ENCODE peak calls at places on chromosome 16, in four cellular contexts. C is esophagus squamous epithelium, L is GM12891, U is IMR-90. Z is an unnamed sample.

GRCh38 chr16:54334208-54334607 is 47.6 kb upstream of the IRX3 start:
- DNase-seq in L (no peak), C (no peak), U (no peak), Z (no peak)

GRCh38 chr16:58464047-58464915 is 35.7 kb upstream of the NDRG4 start:
- DNase-seq in U (no peak), C (no peak), L (peak; percentile 57), Z (no peak)

GRCh38 chr16:5615868-5616642 is 518.5 kb upstream of the EEF2KMT start:
- DNase-seq in C (no peak), L (peak; percentile 51), U (no peak), Z (peak; percentile 70)

GRCh38 chr16:1509307-1510221 is 16.4 kb downstream of the TELO2 start:
- DNase-seq in U (no peak), L (no peak), C (no peak), Z (no peak)

GRCh38 chr16:81515721-81516120 is 71.1 kb downstream of the CMIP start:
- DNase-seq in C (no peak), U (no peak), L (no peak), Z (no peak)

GRCh38 chr16:22103371-22103890 is 11.1 kb downstream of the VWA3A start:
- DNase-seq in C (no peak), L (no peak), U (no peak), Z (no peak)

GRCh38 chr16:789451-789850 is 1.0 kb downstream of the CHTF18 start:
- DNase-seq in U (no peak), L (no peak), C (no peak), Z (no peak)

GRCh38 chr16:65032397-65032796 is 89.5 kb downstream of the CDH11 start:
- DNase-seq in L (no peak), C (no peak), U (peak; percentile 62), Z (no peak)

GRCh38 chr16:70438325-70438982 is 446 bp downstream of the ST3GAL2 start:
- DNase-seq in U (no peak), C (no peak), L (no peak), Z (no peak)

GRCh38 chr16:55257971-55258613 is 65.9 kb upstream of the IRX6 start:
- DNase-seq in U (peak; percentile 26), L (peak; percentile 33), C (no peak), Z (peak; percentile 21)

GRCh38 chr16:49932943-49933342 is 77.0 kb upstream of the ZNF423 start:
- DNase-seq in L (no peak), C (no peak), U (peak; percentile 11), Z (no peak)

GRCh38 chr16:52203096-52203495 is 343.8 kb downstream of the TOX3 start:
- DNase-seq in L (no peak), U (no peak), C (no peak), Z (no peak)

GRCh38 chr16:67372664-67373063 is 20.6 kb downstream of the TPPP3 start:
- DNase-seq in C (no peak), U (peak; percentile 36), L (no peak), Z (no peak)

GRCh38 chr16:25258856-25259179 is 1.2 kb upstream of the ZKSCAN2 start:
- DNase-seq in U (no peak), C (no peak), L (no peak), Z (no peak)

GRCh38 chr16:4918790-4919210 is 18.1 kb downstream of the PPL start:
- DNase-seq in L (no peak), C (no peak), U (no peak), Z (no peak)

GRCh38 chr16:1102921-1103648 is 7.0 kb upstream of the C1QTNF8 start:
- DNase-seq in C (no peak), U (no peak), L (peak; percentile 95), Z (peak; percentile 83)

GRCh38 chr16:69386596-69386995 is 789 bp upstream of the TERF2 start:
- DNase-seq in L (no peak), C (no peak), U (peak; percentile 39), Z (no peak)

GRCh38 chr16:3767333-3767977 is 50.1 kb upstream of the TRAP1 start:
- DNase-seq in U (no peak), L (no peak), C (no peak), Z (no peak)

GRCh38 chr16:3769942-3770341 is 52.6 kb upstream of the TRAP1 start:
- DNase-seq in U (no peak), C (no peak), L (no peak), Z (no peak)

GRCh38 chr16:3771513-3771912 is 54.2 kb upstream of the TRAP1 start:
- DNase-seq in L (no peak), U (no peak), C (no peak), Z (no peak)

GRCh38 chr16:3770530-3770929 is 53.2 kb upstream of the TRAP1 start:
- DNase-seq in C (no peak), U (no peak), L (no peak), Z (no peak)

DNA sequence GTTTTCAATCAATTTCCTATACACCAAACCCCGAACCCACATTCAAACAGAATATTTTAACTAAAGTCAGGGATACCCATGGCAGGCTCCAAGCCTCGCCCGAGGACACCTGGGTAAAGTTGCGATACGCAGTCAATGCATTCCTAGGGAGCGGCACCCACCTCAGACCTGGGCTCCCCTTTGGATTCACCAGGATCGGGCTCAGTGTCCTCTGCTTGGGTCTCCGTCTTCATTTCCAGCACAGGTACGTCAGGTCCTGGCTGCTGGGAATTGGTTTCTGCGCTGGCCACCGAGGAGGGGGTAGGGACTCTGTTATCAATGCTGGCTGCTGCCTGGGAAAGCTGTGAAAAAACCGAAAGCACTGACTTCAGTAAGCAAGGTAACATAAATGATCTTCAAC is 51.7 kb upstream of the TRAP1 start:
- DNase-seq in U (no peak), C (no peak), L (no peak), Z (no peak)
- TF ChIP-seq POLR2A in U (no peak), C (no peak), L (no peak), Z (no peak)

DNA sequence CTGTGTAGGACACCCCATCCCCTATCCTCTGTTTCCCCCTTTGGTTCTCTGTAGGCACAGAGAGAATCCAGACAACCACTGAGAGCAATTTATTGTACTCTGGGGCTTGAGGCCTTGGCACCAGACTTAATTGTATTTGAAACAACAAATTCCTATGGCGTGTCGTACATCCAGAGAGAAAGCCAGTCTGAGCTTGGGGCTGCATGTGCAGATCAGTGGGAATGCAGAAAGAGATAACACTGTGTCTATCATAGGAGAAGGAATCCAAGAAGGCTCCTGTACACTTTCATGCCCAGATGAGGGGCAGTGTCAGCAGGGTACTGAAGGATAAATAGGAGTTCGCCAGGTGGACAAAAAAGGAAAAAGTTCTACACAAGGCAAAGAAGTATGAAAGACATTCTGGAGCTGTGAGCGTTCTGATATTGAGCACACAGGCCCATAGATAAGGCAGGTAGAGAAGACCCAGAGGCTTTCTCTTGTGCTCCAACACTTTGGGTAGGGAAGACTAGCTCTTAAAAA is 22.0 kb upstream of the IL4R start:
- DNase-seq in L (no peak), U (no peak), C (no peak), Z (no peak)
- TF ChIP-seq POLR2A in L (no peak), U (no peak), C (no peak), Z (no peak)

GRCh38 chr16:27520982-27521673 is 28.6 kb downstream of the GTF3C1 start:
- DNase-seq in C (no peak), L (no peak), U (peak; percentile 63), Z (no peak)
- TF ChIP-seq POLR2A in C (no peak), L (no peak), U (no peak), Z (no peak)

DNA sequence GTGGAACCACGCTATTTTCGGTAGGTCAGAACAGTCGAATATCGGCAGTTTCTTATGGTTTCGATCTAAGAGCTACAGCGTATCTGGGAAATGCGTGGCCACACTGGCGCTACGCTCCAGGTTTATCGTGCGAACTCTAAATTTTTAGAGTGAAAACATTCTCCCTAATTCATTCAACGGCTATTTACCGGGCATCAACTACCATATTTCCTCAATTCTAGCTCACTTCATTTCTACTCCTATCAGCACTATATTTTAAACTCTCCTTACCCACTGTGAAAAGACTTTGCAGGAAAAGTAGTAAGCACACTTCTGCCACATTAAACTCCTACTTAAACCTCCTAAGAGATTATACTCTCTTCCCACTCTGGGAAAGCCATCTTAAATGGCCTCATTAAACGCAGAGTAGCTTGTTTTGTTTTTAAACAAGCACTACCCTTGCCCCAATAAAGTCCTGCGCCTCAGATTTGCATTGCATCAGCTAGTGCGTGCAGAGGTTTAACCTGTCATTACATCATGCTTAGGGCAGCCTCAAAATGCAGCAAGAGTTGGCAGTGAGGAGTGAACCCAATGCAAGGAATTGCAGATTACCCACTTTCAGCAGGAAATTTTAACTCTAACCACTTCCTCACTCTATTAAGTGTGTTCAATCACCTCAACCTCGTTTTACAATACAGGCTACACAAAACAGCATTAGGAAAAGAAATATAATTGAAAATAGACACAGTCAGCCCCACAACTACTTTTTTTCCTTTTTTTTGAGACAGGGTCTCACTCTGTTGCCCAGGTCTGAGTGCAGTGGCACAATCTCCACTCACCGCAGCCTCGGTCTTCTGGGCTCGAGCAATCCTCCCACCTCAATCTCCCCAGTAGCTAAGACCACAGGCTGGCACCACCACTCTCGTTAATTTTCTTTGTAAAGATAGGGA is 18.8 kb downstream of the SIAH1 start:
- DNase-seq in U (peak; percentile 90), C (no peak), L (peak; percentile 32), Z (no peak)
- TF ChIP-seq POLR2A in U (no peak), C (no peak), L (peak; percentile 19), Z (no peak)

GRCh38 chr16:48533931-48534330 is 76.0 kb downstream of the N4BP1 start:
- DNase-seq in L (no peak), U (no peak), C (no peak), Z (no peak)
- TF ChIP-seq POLR2A in L (no peak), U (no peak), C (no peak), Z (no peak)

GRCh38 chr16:87598431-87598830 is 3.9 kb upstream of the JPH3 start:
- DNase-seq in L (no peak), U (peak; percentile 12), C (no peak), Z (peak; percentile 45)
- TF ChIP-seq POLR2A in L (no peak), U (no peak), C (no peak), Z (no peak)